ENCODE peak calls at places on chromosomes 13 and 19, in four cellular contexts. P, O, K and N are unnamed samples. For H3K4me1, the result is how much of the 10 kb centered on the place peaks cover.

GRCh38 chr13:88031980-88032562 is 360.9 kb downstream of the SLITRK5 start:
- DNase-seq in P (no peak), O (no peak), K (no peak), N (no peak)

GRCh38 chr19:29770653-29771052 is 41.1 kb upstream of the CCNE1 start:
- DNase-seq in P (no peak), O (no peak), K (no peak), N (no peak)

GRCh38 chr19:2575734-2576481 is 100.0 kb downstream of the GADD45B start:
- DNase-seq in P (peak), O (peak), K (peak), N (no peak)

GRCh38 chr19:16736709-16737108 is 17.1 kb downstream of the NWD1 start:
- DNase-seq in P (no peak), O (no peak), K (no peak), N (no peak)

GRCh38 chr19:2989236-2989946 is 12.0 kb downstream of the TLE6 start:
- DNase-seq in P (no peak), O (no peak), K (no peak), N (no peak)

GRCh38 chr19:54345938-54346386 is 7.0 kb upstream of the LILRA4 start:
- DNase-seq in P (no peak), O (peak), K (no peak), N (no peak)

GRCh38 chr13:52925221-52925620 is 76.8 kb upstream of the PCDH8 start:
- DNase-seq in P (no peak), O (no peak), K (no peak), N (no peak)

GRCh38 chr19:7670150-7670784 is 1.4 kb downstream of the RETN start:
- DNase-seq in P (no peak), O (no peak), K (no peak), N (no peak)

GRCh38 chr13:97296740-97297139 is 74.6 kb downstream of the MBNL2 start:
- DNase-seq in P (no peak), O (no peak), K (no peak), N (no peak)

GRCh38 chr13:43379738-43380137 is 356.4 kb downstream of the DNAJC15 start:
- DNase-seq in P (no peak), O (no peak), K (no peak), N (no peak)

GRCh38 chr19:45881909-45882528 is 3.9 kb downstream of the IRF2BP1 start:
- DNase-seq in P (no peak), O (no peak), K (no peak), N (no peak)

GRCh38 chr19:36115453-36116343 is at the start of gene TBCB:
- DNase-seq in P (peak), O (peak), K (no peak), N (no peak)

GRCh38 chr19:52248256-52248655 is 21.1 kb upstream of the ZNF766 start:
- DNase-seq in P (peak), O (peak), K (peak), N (peak)

GRCh38 chr13:102402292-102402691 is 444 bp upstream of the FGF14 start:
- DNase-seq in P (no peak), O (peak), K (peak), N (peak)

GRCh38 chr13:112907916-112908315 is 61.1 kb upstream of the MCF2L start:
- DNase-seq in P (no peak), O (no peak), K (no peak), N (no peak)

GRCh38 chr19:4700573-4700970 is 23.1 kb downstream of the DPP9 start:
- DNase-seq in P (no peak), O (no peak), K (no peak), N (no peak)

GRCh38 chr19:38838986-38839761 is 7.6 kb upstream of the ECH1 start:
- DNase-seq in P (no peak), O (no peak), K (no peak), N (no peak)
- H3K27ac ChIP-seq in P (no peak), O (no peak), K (no peak), N (no peak)

GRCh38 chr13:110379358-110379757 is 72.3 kb downstream of the COL4A2 start:
- DNase-seq in P (no peak), O (no peak), K (no peak), N (no peak)
- H3K4me1 ChIP-seq in P (under half), O (half or more), K (under half), N (under half)

DNA sequence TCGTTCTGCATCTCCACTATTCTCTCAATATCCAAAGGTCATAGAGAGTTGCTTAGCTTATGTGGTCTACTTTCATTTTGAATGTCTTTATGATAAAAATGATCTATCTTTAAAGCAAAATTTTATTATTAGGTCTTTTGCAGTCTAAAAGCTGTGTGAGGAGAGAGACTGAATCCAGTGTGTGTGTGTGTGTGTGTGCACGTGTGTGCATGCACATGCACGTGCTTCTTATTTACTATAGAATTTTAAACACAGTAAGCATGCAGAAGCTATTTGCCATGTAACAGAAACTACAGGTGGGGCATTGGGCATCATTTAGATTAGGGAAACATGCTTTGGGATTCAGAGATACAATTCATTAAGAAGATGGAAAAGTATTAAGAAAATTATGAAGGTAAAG is 136.0 kb upstream of the SPRY2 start:
- DNase-seq in P (no peak), O (no peak), K (no peak), N (no peak)
- H3K27ac ChIP-seq in P (no peak), O (no peak), K (no peak), N (no peak)

GRCh38 chr13:98500963-98501421 is 75.9 kb downstream of the STK24 start:
- DNase-seq in P (no peak), O (no peak), K (no peak), N (no peak)
- H3K4me1 ChIP-seq in P (half or more), O (half or more), K (under half), N (under half)

GRCh38 chr19:13398182-13398581 is 108.1 kb downstream of the CACNA1A start:
- DNase-seq in P (no peak), O (no peak), K (no peak), N (no peak)

GRCh38 chr19:13399746-13400145 is 106.5 kb downstream of the CACNA1A start:
- DNase-seq in P (no peak), O (no peak), K (no peak), N (no peak)

GRCh38 chr19:13401388-13401787 is 104.9 kb downstream of the CACNA1A start:
- DNase-seq in P (no peak), O (no peak), K (no peak), N (no peak)

GRCh38 chr19:13400296-13400695 is 106.0 kb downstream of the CACNA1A start:
- DNase-seq in P (no peak), O (no peak), K (no peak), N (no peak)

GRCh38 chr19:13398780-13399726 is 107.2 kb downstream of the CACNA1A start:
- DNase-seq in P (no peak), O (no peak), K (no peak), N (no peak)
- H3K27ac ChIP-seq in P (no peak), O (no peak), K (no peak), N (no peak)

DNA sequence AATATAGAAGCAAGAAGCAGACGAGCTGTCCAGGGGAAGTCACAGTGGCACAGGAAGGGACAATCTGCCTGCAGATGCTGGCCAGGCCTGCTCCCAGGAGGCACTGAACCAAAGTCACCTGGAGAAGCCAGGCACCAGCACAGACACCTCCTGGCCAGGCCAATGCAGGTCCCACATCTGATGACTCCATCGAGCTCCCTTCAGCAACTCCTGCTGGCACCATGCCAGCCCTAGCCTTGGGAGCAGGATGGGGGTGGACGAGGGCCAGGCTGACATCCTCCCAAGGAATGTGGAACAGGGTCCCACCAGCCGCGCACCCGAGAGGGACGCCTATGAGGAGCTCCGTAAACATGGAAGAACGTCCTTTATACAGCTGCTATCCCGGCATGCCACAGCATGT is 22.4 kb upstream of the ISYNA1 start:
- DNase-seq in P (peak), O (peak), K (peak), N (no peak)
- H3K4me1 ChIP-seq in P (under half), O (half or more), K (under half), N (under half)